ENCODE peak calls at places on chromosomes 13 and 19, in seven cellular contexts. One of them, this sample, is unnamed.

GRCh38 chr19:14039181-14039580 is 7.6 kb downstream of the IL27RA start:
- DNase-seq in tibial artery: no peak
- DNase-seq in fibroblast of pulmonary artery: no peak
- DNase-seq in colonic mucosa: no peak
- DNase-seq in caudate nucleus: no peak
- DNase-seq in HS-5: no peak
- DNase-seq in NCI-H345: no peak
- DNase-seq in this sample: no peak

GRCh38 chr13:35879111-35879510 is 252.1 kb downstream of the DCLK1 start:
- DNase-seq in tibial artery: no peak
- DNase-seq in fibroblast of pulmonary artery: no peak
- DNase-seq in colonic mucosa: no peak
- DNase-seq in caudate nucleus: peak
- DNase-seq in HS-5: no peak
- DNase-seq in NCI-H345: no peak
- DNase-seq in this sample: no peak

GRCh38 chr19:19548915-19549537 is 11.0 kb downstream of the CILP2 start:
- DNase-seq in tibial artery: no peak
- DNase-seq in fibroblast of pulmonary artery: peak
- DNase-seq in colonic mucosa: no peak
- DNase-seq in caudate nucleus: no peak
- DNase-seq in HS-5: no peak
- DNase-seq in NCI-H345: no peak
- DNase-seq in this sample: no peak

GRCh38 chr13:35953537-35954206 is 177.5 kb downstream of the DCLK1 start:
- DNase-seq in tibial artery: peak
- DNase-seq in fibroblast of pulmonary artery: peak
- DNase-seq in colonic mucosa: peak
- DNase-seq in caudate nucleus: peak
- DNase-seq in HS-5: peak
- DNase-seq in NCI-H345: peak
- DNase-seq in this sample: peak

GRCh38 chr13:48534911-48535501 is 2.1 kb upstream of the RCBTB2 start:
- DNase-seq in tibial artery: no peak
- DNase-seq in fibroblast of pulmonary artery: no peak
- DNase-seq in colonic mucosa: no peak
- DNase-seq in caudate nucleus: no peak
- DNase-seq in HS-5: no peak
- DNase-seq in NCI-H345: no peak
- DNase-seq in this sample: no peak

GRCh38 chr13:28637714-28638355 is 21.1 kb upstream of the POMP start:
- DNase-seq in tibial artery: no peak
- DNase-seq in fibroblast of pulmonary artery: no peak
- DNase-seq in colonic mucosa: no peak
- DNase-seq in caudate nucleus: no peak
- DNase-seq in HS-5: no peak
- DNase-seq in NCI-H345: no peak
- DNase-seq in this sample: no peak

GRCh38 chr13:60363288-60363687 is 33.7 kb upstream of the TDRD3 start:
- DNase-seq in tibial artery: no peak
- DNase-seq in fibroblast of pulmonary artery: no peak
- DNase-seq in colonic mucosa: no peak
- DNase-seq in caudate nucleus: no peak
- DNase-seq in HS-5: no peak
- DNase-seq in NCI-H345: no peak
- DNase-seq in this sample: no peak

GRCh38 chr13:79482271-79482970 is 1.5 kb downstream of the NDFIP2 start:
- DNase-seq in tibial artery: no peak
- DNase-seq in fibroblast of pulmonary artery: no peak
- DNase-seq in colonic mucosa: no peak
- DNase-seq in caudate nucleus: no peak
- DNase-seq in HS-5: no peak
- DNase-seq in NCI-H345: no peak
- DNase-seq in this sample: no peak

GRCh38 chr19:43553656-43554055 is 20.7 kb downstream of the ZNF575 start:
- DNase-seq in tibial artery: no peak
- DNase-seq in fibroblast of pulmonary artery: no peak
- DNase-seq in colonic mucosa: no peak
- DNase-seq in caudate nucleus: no peak
- DNase-seq in HS-5: no peak
- DNase-seq in NCI-H345: no peak
- DNase-seq in this sample: no peak

GRCh38 chr19:55654833-55655647 is at the start of gene U2AF2:
- DNase-seq in tibial artery: peak
- DNase-seq in fibroblast of pulmonary artery: peak
- DNase-seq in colonic mucosa: peak
- DNase-seq in caudate nucleus: peak
- DNase-seq in HS-5: no peak
- DNase-seq in NCI-H345: peak
- DNase-seq in this sample: peak

GRCh38 chr19:42252365-42253244 is 2.3 kb downstream of the ERF start:
- DNase-seq in tibial artery: peak
- DNase-seq in fibroblast of pulmonary artery: peak
- DNase-seq in colonic mucosa: no peak
- DNase-seq in caudate nucleus: peak
- DNase-seq in HS-5: no peak
- DNase-seq in NCI-H345: no peak
- DNase-seq in this sample: no peak

GRCh38 chr19:40370997-40371801 is 18.8 kb downstream of the HIPK4 start:
- DNase-seq in tibial artery: no peak
- DNase-seq in fibroblast of pulmonary artery: no peak
- DNase-seq in colonic mucosa: no peak
- DNase-seq in caudate nucleus: no peak
- DNase-seq in HS-5: no peak
- DNase-seq in NCI-H345: no peak
- DNase-seq in this sample: no peak

GRCh38 chr19:3100331-3100730 is 6.2 kb downstream of the GNA11 start:
- DNase-seq in tibial artery: no peak
- DNase-seq in fibroblast of pulmonary artery: no peak
- DNase-seq in colonic mucosa: no peak
- DNase-seq in caudate nucleus: no peak
- DNase-seq in HS-5: no peak
- DNase-seq in NCI-H345: no peak
- DNase-seq in this sample: no peak

GRCh38 chr19:1252221-1252817 is 3.9 kb downstream of the MIDN start:
- DNase-seq in tibial artery: peak
- DNase-seq in fibroblast of pulmonary artery: peak
- DNase-seq in colonic mucosa: peak
- DNase-seq in caudate nucleus: peak
- DNase-seq in HS-5: no peak
- DNase-seq in NCI-H345: no peak
- DNase-seq in this sample: no peak

GRCh38 chr19:7904074-7905020 is 670 bp downstream of the MAP2K7 start:
- DNase-seq in tibial artery: peak
- DNase-seq in fibroblast of pulmonary artery: no peak
- DNase-seq in colonic mucosa: peak
- DNase-seq in caudate nucleus: peak
- DNase-seq in HS-5: no peak
- DNase-seq in NCI-H345: no peak
- DNase-seq in this sample: no peak

GRCh38 chr13:112845511-112846144 is 123.4 kb upstream of the MCF2L start:
- DNase-seq in tibial artery: no peak
- DNase-seq in fibroblast of pulmonary artery: no peak
- DNase-seq in colonic mucosa: no peak
- DNase-seq in caudate nucleus: no peak
- DNase-seq in HS-5: no peak
- DNase-seq in NCI-H345: no peak
- DNase-seq in this sample: no peak

GRCh38 chr13:98454389-98454881 is 122.5 kb downstream of the STK24 start:
- DNase-seq in tibial artery: peak
- DNase-seq in fibroblast of pulmonary artery: peak
- DNase-seq in colonic mucosa: no peak
- DNase-seq in caudate nucleus: peak
- DNase-seq in HS-5: peak
- DNase-seq in NCI-H345: peak
- DNase-seq in this sample: no peak

GRCh38 chr13:97946951-97947588 is 6.4 kb upstream of the IPO5 start:
- DNase-seq in tibial artery: no peak
- DNase-seq in fibroblast of pulmonary artery: peak
- DNase-seq in colonic mucosa: no peak
- DNase-seq in caudate nucleus: no peak
- DNase-seq in HS-5: peak
- DNase-seq in NCI-H345: no peak
- DNase-seq in this sample: no peak

GRCh38 chr13:108922108-108922507 is 292.7 kb downstream of the MYO16 start:
- DNase-seq in tibial artery: no peak
- DNase-seq in fibroblast of pulmonary artery: no peak
- DNase-seq in colonic mucosa: peak
- DNase-seq in caudate nucleus: no peak
- DNase-seq in HS-5: no peak
- DNase-seq in NCI-H345: no peak
- DNase-seq in this sample: no peak

This sample was measured in SHP77 treated with DMSO at 0.1 percent for 48 hours.